ENCODE peak calls at places on chromosomes 13 and 19, in five cellular contexts. H, S, Y, W and G are unnamed samples.

GRCh38 chr13:33678084-33678483 is 139.9 kb upstream of the RFC3 start:
- DNase-seq in H (no peak), S (no peak), Y (no peak), W (no peak), G (no peak)

GRCh38 chr19:45637890-45638667 is 1.1 kb downstream of the EML2 start:
- DNase-seq in H (no peak), S (no peak), Y (no peak), W (no peak), G (no peak)

GRCh38 chr19:33391631-33392249 is 18.2 kb downstream of the CEBPG start:
- DNase-seq in H (no peak), S (no peak), Y (no peak), W (no peak), G (no peak)

GRCh38 chr19:46150606-46151005 is 2.6 kb downstream of the IGFL2 start:
- DNase-seq in H (no peak), S (no peak), Y (no peak), W (no peak), G (no peak)

GRCh38 chr13:97274782-97275252 is 52.7 kb downstream of the MBNL2 start:
- DNase-seq in H (peak; percentile 84), S (no peak), Y (no peak), W (no peak), G (no peak)

GRCh38 chr13:28329395-28330158 is 165.4 kb downstream of the FLT1 start:
- DNase-seq in H (peak; percentile 86), S (no peak), Y (peak; percentile 13), W (peak; percentile 48), G (no peak)

GRCh38 chr13:43804461-43805070 is 17.8 kb upstream of the ENOX1 start:
- DNase-seq in H (peak; percentile 88), S (no peak), Y (no peak), W (no peak), G (no peak)

GRCh38 chr13:23695711-23696512 is 125.7 kb downstream of the TNFRSF19 start:
- DNase-seq in H (no peak), S (no peak), Y (no peak), W (no peak), G (no peak)

GRCh38 chr13:70604448-70604847 is 496.2 kb upstream of the KLHL1 start:
- DNase-seq in H (no peak), S (no peak), Y (no peak), W (no peak), G (no peak)

GRCh38 chr19:38559428-38560401 is 58.0 kb downstream of the MAP4K1 start:
- DNase-seq in H (no peak), S (no peak), Y (no peak), W (no peak), G (no peak)

GRCh38 chr13:102295316-102296048 is 106.4 kb downstream of the FGF14 start:
- DNase-seq in H (peak; percentile 36), S (no peak), Y (no peak), W (no peak), G (no peak)

GRCh38 chr13:21528616-21529015 is 69.5 kb upstream of the ZDHHC20 start:
- DNase-seq in H (peak; percentile 79), S (no peak), Y (no peak), W (no peak), G (no peak)

GRCh38 chr13:41554626-41555386 is 97.5 kb downstream of the RGCC start:
- DNase-seq in H (no peak), S (no peak), Y (no peak), W (no peak), G (no peak)

GRCh38 chr19:51103811-51104470 is 4.3 kb downstream of the CTU1 start:
- DNase-seq in H (no peak), S (no peak), Y (no peak), W (no peak), G (no peak)

GRCh38 chr19:1247747-1248453 is 483 bp upstream of the MIDN start:
- DNase-seq in H (peak; percentile 71), S (no peak), Y (no peak), W (peak; percentile 79), G (no peak)

GRCh38 chr19:14530005-14530348 is 583 bp downstream of the TECR start:
- DNase-seq in H (no peak), S (peak; percentile 95), Y (no peak), W (peak; percentile 56), G (no peak)

GRCh38 chr13:111904166-111904565 is 162.8 kb upstream of the SOX1 start:
- DNase-seq in H (no peak), S (peak; percentile 8), Y (no peak), W (no peak), G (peak; percentile 51)

GRCh38 chr19:48635263-48635965 is 1.8 kb downstream of the DBP start:
- DNase-seq in H (no peak), S (peak; percentile 77), Y (no peak), W (peak; percentile 70), G (no peak)

GRCh38 chr19:50669319-50670101 is 20.3 kb downstream of the C19orf81 start:
- DNase-seq in H (peak; percentile 6), S (no peak), Y (no peak), W (no peak), G (no peak)

GRCh38 chr13:101390461-101390860 is 25.8 kb downstream of the NALCN start:
- DNase-seq in H (peak; percentile 82), S (no peak), Y (no peak), W (no peak), G (no peak)

GRCh38 chr19:10238172-10238783 is 7.1 kb upstream of the S1PR2 start:
- DNase-seq in H (peak; percentile 25), S (peak; percentile 56), Y (no peak), W (peak; percentile 68), G (no peak)

GRCh38 chr13:97724450-97724849 is 229.0 kb upstream of the IPO5 start:
- DNase-seq in H (peak; percentile 18), S (no peak), Y (no peak), W (no peak), G (no peak)

GRCh38 chr19:3556978-3557460 is 367 bp downstream of the MFSD12 start:
- DNase-seq in H (no peak), S (no peak), Y (no peak), W (no peak), G (no peak)

GRCh38 chr13:30107536-30108136 is 199.7 kb downstream of the KATNAL1 start:
- DNase-seq in H (no peak), S (no peak), Y (no peak), W (no peak), G (no peak)

DNA sequence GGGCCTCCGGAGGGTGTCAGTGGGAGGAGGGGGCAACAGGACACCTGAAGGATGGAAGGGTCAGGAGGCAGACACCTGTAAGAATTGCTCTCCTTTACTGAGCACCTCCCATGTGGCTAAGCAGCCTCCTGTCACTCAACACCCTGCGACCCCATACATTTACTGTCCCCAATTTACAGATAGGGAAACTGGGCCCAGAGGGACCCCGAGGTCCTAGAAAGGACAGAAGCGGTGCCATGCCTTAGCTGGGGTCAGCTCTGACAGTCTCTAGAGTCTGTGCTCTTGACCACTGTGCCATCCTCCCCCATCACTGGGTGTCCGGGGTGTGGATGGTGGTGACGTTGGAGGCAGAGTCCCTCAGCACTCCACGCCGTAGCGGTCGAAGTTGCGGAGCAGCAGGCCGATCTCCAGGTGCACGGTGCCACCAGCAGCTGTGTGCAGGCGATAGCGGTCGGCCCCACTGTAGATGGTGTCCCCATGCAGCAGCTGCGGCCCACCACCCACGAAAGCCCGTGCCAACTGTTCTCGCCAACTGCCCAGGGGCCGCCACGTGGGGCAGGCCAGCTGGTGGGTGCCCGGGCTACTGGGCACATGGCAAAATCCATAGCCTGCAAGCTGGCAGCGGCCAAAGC is 737 bp upstream of the TGFB1 start:
- DNase-seq in H (no peak), S (no peak), Y (no peak), W (no peak), G (no peak)
- TF ChIP-seq CTCF in H (no peak), S (no peak), Y (no peak), W (no peak), G (no peak)

GRCh38 chr19:40936755-40937154 is 54.3 kb upstream of the CYP2B6 start:
- DNase-seq in H (no peak), S (no peak), Y (no peak), W (no peak), G (no peak)

GRCh38 chr19:40932008-40932959 is 50.3 kb upstream of the CYP2A7 start:
- DNase-seq in H (no peak), S (no peak), Y (no peak), W (no peak), G (no peak)

GRCh38 chr19:40927567-40927966 is 45.5 kb upstream of the CYP2A7 start:
- DNase-seq in H (no peak), S (no peak), Y (no peak), W (no peak), G (no peak)

GRCh38 chr19:40928859-40929258 is 46.8 kb upstream of the CYP2A7 start:
- DNase-seq in H (no peak), S (peak; percentile 74), Y (no peak), W (no peak), G (no peak)

GRCh38 chr19:40933025-40933424 is 51.0 kb upstream of the CYP2A7 start:
- DNase-seq in H (no peak), S (no peak), Y (no peak), W (no peak), G (no peak)
- TF ChIP-seq CTCF in H (no peak), S (no peak), Y (no peak), W (no peak), G (no peak)

DNA sequence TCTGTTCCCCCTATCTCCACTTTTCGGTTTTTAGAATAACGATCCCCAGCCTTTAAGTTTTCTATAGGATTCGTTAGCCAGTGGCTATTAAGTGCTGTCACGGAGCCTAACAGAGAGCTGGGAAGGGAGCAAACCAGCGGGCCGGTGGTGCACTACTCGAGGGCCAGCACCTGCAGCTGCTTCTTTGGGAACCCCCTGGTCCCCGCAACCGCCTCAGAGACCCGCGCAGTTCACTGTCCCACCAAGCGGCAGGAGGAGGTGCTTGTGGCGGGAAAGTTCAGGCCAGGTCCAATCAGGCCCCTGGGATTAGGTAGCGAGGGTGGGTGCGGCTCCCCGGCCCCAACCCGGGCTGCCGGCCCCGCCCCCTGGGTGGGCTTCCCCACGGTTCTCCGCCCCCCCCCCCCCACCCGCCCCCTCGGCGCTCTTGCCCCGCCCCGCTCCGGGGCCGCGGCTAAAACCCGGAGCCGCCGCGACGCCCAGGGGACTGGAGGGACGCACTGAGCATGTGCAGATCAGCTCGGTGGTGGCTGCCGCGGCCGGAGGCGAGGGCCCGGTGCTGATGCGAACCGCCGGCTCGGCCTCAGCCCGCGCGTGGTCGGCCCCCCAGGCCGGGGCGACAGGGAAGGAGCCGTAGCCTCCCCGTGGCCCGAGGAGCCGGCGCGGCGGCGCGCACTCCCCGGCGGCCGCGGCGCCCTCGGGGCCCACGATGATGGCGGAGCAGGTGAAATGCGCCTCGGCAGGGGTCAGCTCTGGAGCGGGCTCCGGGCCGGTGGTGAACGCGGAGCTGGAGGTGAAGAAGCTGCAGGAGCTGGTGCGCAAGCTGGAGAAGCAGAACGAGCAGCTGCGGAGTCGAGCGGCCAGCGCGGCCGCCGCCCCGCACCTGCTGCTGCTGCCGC is at the start of gene SLAIN1:
- DNase-seq in H (peak; percentile 70), S (peak; percentile 74), Y (peak; percentile 21), W (peak; percentile 80), G (no peak)
- TF ChIP-seq CTCF in H (no peak), S (no peak), Y (no peak), W (no peak), G (no peak)

GRCh38 chr19:13095934-13096890 is 6.4 kb downstream of the LYL1 start:
- DNase-seq in H (no peak), S (peak; percentile 53), Y (no peak), W (no peak), G (no peak)
- TF ChIP-seq CTCF in H (no peak), S (peak; percentile 35), Y (peak; percentile 26), W (no peak), G (peak; percentile 5)

GRCh38 chr13:75596657-75597182 is 39.4 kb upstream of the LMO7 start:
- DNase-seq in H (no peak), S (no peak), Y (no peak), W (no peak), G (no peak)
- TF ChIP-seq CTCF in H (no peak), S (no peak), Y (no peak), W (no peak), G (no peak)